ENCODE peak calls at places on chromosomes 11 and 22, in five cellular contexts. O is H7, X is SK-MEL-5, M is fibroblast of lung, P is cardiac muscle cell. R is an unnamed sample.

GRCh38 chr11:17063171-17064002 is 14.1 kb downstream of the RPS13 start:
- DNase-seq in O (peak; percentile 78), M (peak; percentile 54), X (peak; percentile 74), P (peak; percentile 71), R (peak; percentile 48)

GRCh38 chr22:49400866-49401598 is 426.6 kb downstream of the BRD1 start:
- DNase-seq in M (no peak), X (no peak), O (no peak), P (no peak), R (no peak)

GRCh38 chr11:75539459-75540022 is 13.8 kb upstream of the GDPD5 start:
- DNase-seq in M (no peak), O (no peak), X (no peak), P (no peak), R (no peak)

GRCh38 chr22:18023509-18024275 is 669 bp downstream of the MICAL3 start:
- DNase-seq in X (peak; percentile 86), M (peak; percentile 86), P (peak; percentile 87), O (peak; percentile 93), R (peak; percentile 84)

GRCh38 chr11:69876013-69876412 is 56.8 kb upstream of the FGF3 start:
- DNase-seq in M (no peak), O (peak; percentile 7), P (no peak), X (no peak), R (no peak)

GRCh38 chr22:35076648-35077047 is 10.7 kb downstream of the ISX start:
- DNase-seq in M (no peak), O (no peak), P (no peak), X (no peak), R (no peak)

GRCh38 chr22:22955276-22955798 is 67.7 kb downstream of the IGLL5 start:
- DNase-seq in X (no peak), P (no peak), O (no peak), M (no peak), R (no peak)

GRCh38 chr22:19776433-19777031 is 16.0 kb downstream of the TBX1 start:
- DNase-seq in M (no peak), P (no peak), O (no peak), X (no peak), R (peak; percentile 83)

GRCh38 chr11:115903179-115903578 is 399.0 kb upstream of the CADM1 start:
- DNase-seq in P (no peak), X (no peak), M (no peak), O (no peak), R (no peak)

GRCh38 chr11:66230171-66230570 is 38.3 kb upstream of the RAB1B start:
- DNase-seq in M (no peak), X (no peak), O (peak; percentile 32), P (no peak), R (no peak)

GRCh38 chr22:30481711-30482110 is 9.9 kb upstream of the SEC14L3 start:
- DNase-seq in O (no peak), X (no peak), M (peak; percentile 11), P (peak; percentile 11), R (no peak)

GRCh38 chr11:72326151-72326842 is 82.3 kb upstream of the PHOX2A start:
- DNase-seq in O (no peak), M (peak; percentile 29), P (peak; percentile 34), X (no peak), R (peak; percentile 47)

GRCh38 chr11:111408789-111409727 is 30.0 kb upstream of the POU2AF1 start:
- DNase-seq in X (no peak), O (no peak), P (peak; percentile 76), M (peak; percentile 73), R (no peak)

GRCh38 chr22:35230839-35231584 is 26.3 kb upstream of the HMGXB4 start:
- DNase-seq in M (no peak), X (peak; percentile 85), O (no peak), P (no peak), R (no peak)

GRCh38 chr11:29018631-29019030 is 910.4 kb downstream of the METTL15 start:
- DNase-seq in P (peak; percentile 90), O (no peak), M (peak; percentile 46), X (peak; percentile 21), R (peak; percentile 77)

GRCh38 chr22:49948958-49949913 is 11.3 kb upstream of the PIM3 start:
- DNase-seq in X (no peak), P (no peak), M (no peak), O (no peak), R (no peak)

GRCh38 chr11:69004411-69005182 is 8.4 kb downstream of the MRGPRF start:
- DNase-seq in P (no peak), X (no peak), O (peak; percentile 41), M (no peak), R (no peak)

GRCh38 chr22:32378703-32379272 is 21.1 kb downstream of the RFPL3 start:
- DNase-seq in X (peak; percentile 89), M (peak; percentile 8), O (peak; percentile 87), P (peak; percentile 36), R (peak; percentile 24)

GRCh38 chr22:31613286-31613903 is 48.6 kb downstream of the PISD start:
- DNase-seq in X (no peak), P (no peak), O (peak; percentile 65), M (no peak), R (no peak)

GRCh38 chr11:44112083-44112865 is 16.8 kb downstream of the EXT2 start:
- DNase-seq in P (peak; percentile 54), M (peak; percentile 58), X (no peak), O (no peak), R (peak; percentile 36)

GRCh38 chr11:72078477-72078876 is 1.9 kb downstream of the NUMA1 start:
- DNase-seq in M (no peak), X (no peak), O (no peak), P (no peak), R (peak; percentile 40)

GRCh38 chr22:30324008-30324730 is 2.6 kb downstream of the TBC1D10A start:
- DNase-seq in P (peak; percentile 51), O (no peak), M (peak; percentile 40), X (no peak), R (peak; percentile 65)

GRCh38 chr11:112128483-112129121 is 35.3 kb downstream of the IL18 start:
- DNase-seq in P (peak; percentile 62), X (peak; percentile 53), O (no peak), M (peak; percentile 79), R (peak; percentile 84)

GRCh38 chr11:62671272-62671603 is 235 bp upstream of the UQCC3 start:
- DNase-seq in P (no peak), X (peak; percentile 23), M (no peak), O (no peak), R (peak; percentile 63)

GRCh38 chr11:66727282-66727882 is 1.6 kb downstream of the SPTBN2 start:
- DNase-seq in O (no peak), M (peak; percentile 5), X (peak; percentile 2), P (peak; percentile 47), R (peak; percentile 17)

GRCh38 chr22:19762315-19763140 is 1.9 kb downstream of the TBX1 start:
- DNase-seq in M (no peak), P (no peak), O (no peak), X (no peak), R (no peak)

GRCh38 chr11:66595245-66595904 is 2.4 kb downstream of the CCS start:
- DNase-seq in O (no peak), M (peak; percentile 87), X (peak; percentile 18), P (peak; percentile 96), R (peak; percentile 79)

GRCh38 chr11:5257296-5257695 is 2.7 kb upstream of the HBG2 start:
- DNase-seq in M (no peak), O (peak; percentile 18), P (no peak), X (no peak), R (no peak)

GRCh38 chr11:110093407-110094297 is 460 bp downstream of the ZC3H12C start:
- DNase-seq in O (peak; percentile 69), X (peak; percentile 42), M (peak; percentile 80), P (peak; percentile 77), R (peak; percentile 62)

GRCh38 chr11:76824980-76825725 is 35.6 kb upstream of the ACER3 start:
- DNase-seq in X (no peak), M (no peak), P (no peak), O (no peak), R (no peak)

GRCh38 chr11:131671320-131671719 is 300.9 kb downstream of the NTM start:
- DNase-seq in O (no peak), P (no peak), X (no peak), M (no peak), R (no peak)

GRCh38 chr11:5600374-5600851 is 4.0 kb downstream of the TRIM6 start:
- DNase-seq in P (peak; percentile 93), O (peak; percentile 70), X (peak; percentile 90), M (peak; percentile 92), R (peak; percentile 93)

GRCh38 chr11:3809624-3809928 is 1.2 kb downstream of the PGAP2 start:
- DNase-seq in O (peak; percentile 55), M (no peak), X (no peak), P (no peak), R (no peak)

GRCh38 chr11:284081-285020 is 4.6 kb upstream of the PGGHG start:
- DNase-seq in X (no peak), M (no peak), P (no peak), O (peak; percentile 63), R (no peak)

GRCh38 chr11:2301631-2302272 is at the start of the genes C11orf21 and TSPAN32:
- DNase-seq in M (peak; percentile 43), P (peak; percentile 77), O (no peak), X (no peak), R (peak; percentile 62)

R was measured in fibroblast of villous mesenchyme.